ENCODE peak calls at places on chromosomes 5 and 9, in nine cellular contexts. E is heart right ventricle; U is astrocyte of the spinal cord; Z is BJ; D is breast epithelium; L is cardiac fibroblast; T is CD8-positive, alpha-beta T cell; G is upper lobe of left lung; H is cardiac muscle cell. A is an unnamed sample.

GRCh38 chr9:127878001-127878651 is 651 bp upstream of the AK1 start:
- DNase-seq in D (no peak), H (peak; percentile 51), L (no peak), T (no peak), E (no peak), G (no peak), Z (no peak), U (no peak), A (no peak)

GRCh38 chr5:173926359-173926758 is 38.2 kb downstream of the CPEB4 start:
- DNase-seq in U (peak; percentile 45), G (no peak), T (no peak), H (peak; percentile 19), E (peak; percentile 62), D (no peak), Z (no peak), L (peak; percentile 67), A (peak; percentile 62)

GRCh38 chr5:60295423-60295822 is 401.9 kb upstream of the PDE4D start:
- DNase-seq in H (peak; percentile 52), U (peak; percentile 37), Z (no peak), E (peak; percentile 12), D (no peak), T (no peak), G (no peak), L (peak; percentile 3), A (peak; percentile 53)

GRCh38 chr9:7691909-7692308 is 107.7 kb downstream of the DMAC1 start:
- DNase-seq in E (no peak), G (no peak), T (no peak), H (no peak), U (no peak), L (no peak), Z (no peak), D (no peak), A (no peak)

GRCh38 chr5:79143684-79144379 is 32.2 kb downstream of the BHMT start:
- DNase-seq in L (peak; percentile 36), G (no peak), H (peak; percentile 6), T (no peak), Z (no peak), U (peak; percentile 42), E (no peak), D (no peak), A (peak; percentile 69)

GRCh38 chr9:129763235-129763917 is 10.5 kb upstream of the PTGES start:
- DNase-seq in H (peak; percentile 95), L (peak; percentile 82), Z (no peak), T (no peak), D (peak; percentile 78), E (no peak), U (peak; percentile 50), G (peak; percentile 58), A (peak; percentile 94)

GRCh38 chr9:112696461-112696860 is 21.5 kb downstream of the INIP start:
- DNase-seq in E (no peak), D (no peak), Z (no peak), U (no peak), L (no peak), H (no peak), G (no peak), T (no peak), A (no peak)

GRCh38 chr9:15189491-15189890 is 117.5 kb downstream of the TTC39B start:
- DNase-seq in U (no peak), H (no peak), Z (no peak), D (no peak), L (no peak), T (no peak), E (no peak), G (no peak), A (no peak)

GRCh38 chr5:152838241-152838786 is 433.2 kb upstream of the NMUR2 start:
- DNase-seq in Z (no peak), T (no peak), E (peak; percentile 4), H (no peak), G (no peak), U (no peak), L (no peak), D (no peak), A (no peak)
- TF ChIP-seq CTCF in Z (no peak), T (no peak), E (no peak), H (no peak), G (no peak), U (no peak), L (no peak), D (no peak), A (no peak)

GRCh38 chr5:37696190-37697021 is 143.4 kb downstream of the GDNF start:
- DNase-seq in D (no peak), G (no peak), Z (no peak), L (peak; percentile 56), T (no peak), E (no peak), U (peak; percentile 74), H (peak; percentile 37), A (peak; percentile 71)

GRCh38 chr5:37704406-37704805 is 135.4 kb downstream of the GDNF start:
- DNase-seq in T (no peak), E (no peak), G (no peak), L (peak; percentile 27), Z (no peak), U (no peak), H (no peak), D (no peak), A (no peak)

GRCh38 chr5:37703841-37704241 is 136.0 kb downstream of the GDNF start:
- DNase-seq in D (no peak), U (no peak), H (no peak), Z (no peak), T (no peak), L (peak; percentile 73), G (no peak), E (no peak), A (no peak)

DNA sequence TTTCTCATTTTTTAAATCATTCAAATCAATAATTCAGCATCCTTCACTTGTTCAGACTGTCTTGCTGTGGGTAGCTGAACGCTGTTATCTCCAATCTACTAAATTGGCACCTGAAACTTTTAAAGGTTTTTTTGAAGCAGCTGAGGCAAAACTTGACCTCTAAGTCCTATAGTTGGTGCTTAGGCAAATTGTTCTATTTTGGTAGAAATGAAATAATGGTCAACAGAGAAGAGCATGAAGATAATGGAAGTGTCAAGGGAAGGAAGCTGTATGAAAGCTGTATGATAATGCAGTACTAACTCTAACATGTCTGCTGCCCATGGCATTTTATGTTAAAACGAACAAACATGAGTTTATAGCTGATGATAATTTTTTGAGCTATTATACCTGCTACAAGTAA is 138.0 kb downstream of the GDNF start:
- DNase-seq in Z (no peak), E (no peak), U (no peak), D (no peak), T (no peak), H (no peak), L (no peak), G (no peak), A (no peak)
- H3K4me3 ChIP-seq in Z (no peak overlapping the region), E (no peak overlapping the region), U (no peak overlapping the region), D (no peak overlapping the region), T (no peak overlapping the region), H (no peak overlapping the region), L (no peak overlapping the region), G (no peak overlapping the region), A (no peak overlapping the region)

GRCh38 chr5:145906401-145906800 is 30.0 kb upstream of the SH3RF2 start:
- DNase-seq in U (no peak), T (no peak), D (no peak), L (no peak), H (no peak), E (no peak), G (no peak), Z (no peak), A (no peak)

GRCh38 chr5:145903862-145904261 is 31.0 kb upstream of the GRXCR2 start:
- DNase-seq in L (peak; percentile 34), Z (no peak), E (no peak), U (peak; percentile 24), H (peak; percentile 86), T (no peak), G (no peak), D (no peak), A (peak; percentile 38)

GRCh38 chr5:145904743-145905142 is 31.6 kb upstream of the SH3RF2 start:
- DNase-seq in U (no peak), D (no peak), E (no peak), T (no peak), G (no peak), H (no peak), L (no peak), Z (no peak), A (no peak)

GRCh38 chr5:145902421-145902820 is 29.6 kb upstream of the GRXCR2 start:
- DNase-seq in E (no peak), H (no peak), G (no peak), U (no peak), Z (no peak), L (peak; percentile 17), D (no peak), T (no peak), A (no peak)

DNA sequence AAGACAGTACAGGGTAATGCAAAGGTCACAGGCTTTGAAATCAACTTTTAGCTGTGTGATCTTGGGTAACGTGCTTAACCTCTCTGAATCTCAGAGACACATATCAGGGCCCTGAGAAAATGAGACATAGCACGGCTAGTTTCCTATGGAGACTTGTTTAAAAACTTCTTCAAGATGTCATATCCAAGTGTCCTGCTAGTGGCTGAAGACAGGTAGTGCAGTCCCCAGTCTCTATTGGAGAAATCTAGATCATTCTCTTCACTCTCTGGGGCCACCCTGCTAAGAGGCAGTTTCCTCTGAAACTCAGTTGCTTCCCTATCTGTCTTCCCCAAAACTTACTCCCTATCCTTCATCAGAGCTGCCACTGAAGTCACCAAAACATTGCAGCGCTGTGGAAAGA is 30.3 kb upstream of the GRXCR2 start:
- DNase-seq in T (no peak), E (no peak), U (no peak), D (no peak), Z (no peak), H (no peak), L (no peak), G (no peak), A (no peak)
- TF ChIP-seq CTCF in T (no peak), E (no peak), U (peak; percentile 33), D (no peak), Z (peak; percentile 27), H (peak; percentile 32), L (peak; percentile 34), G (peak; percentile 6), A (peak; percentile 23)

DNA sequence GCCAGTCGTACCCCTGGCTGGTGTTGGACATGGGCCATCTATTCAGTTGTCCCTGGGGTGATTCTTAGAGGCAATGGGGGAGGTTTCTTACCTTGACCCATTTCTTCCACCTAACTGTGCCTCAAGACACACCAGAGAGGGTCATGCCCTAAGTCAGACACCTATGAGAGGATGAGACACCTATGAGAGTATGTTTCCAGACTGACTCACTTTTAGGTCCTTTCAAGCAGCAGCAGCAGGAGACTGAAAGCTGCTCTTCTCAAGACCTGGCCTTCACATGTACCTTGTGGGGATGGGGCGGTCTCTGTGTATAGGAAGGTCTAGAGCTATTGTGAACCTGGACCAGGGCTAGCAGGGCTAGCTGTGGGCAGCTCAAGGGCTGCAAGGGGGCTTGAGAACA is 130.1 kb downstream of the TENT4A start:
- DNase-seq in E (no peak), Z (no peak), H (no peak), G (no peak), D (no peak), U (no peak), T (no peak), L (no peak), A (no peak)
- H3K4me3 ChIP-seq in E (no peak overlapping the region), Z (no peak overlapping the region), H (no peak overlapping the region), G (no peak overlapping the region), D (no peak overlapping the region), U (no peak overlapping the region), T (no peak overlapping the region), L (no peak overlapping the region), A (no peak overlapping the region)

DNA sequence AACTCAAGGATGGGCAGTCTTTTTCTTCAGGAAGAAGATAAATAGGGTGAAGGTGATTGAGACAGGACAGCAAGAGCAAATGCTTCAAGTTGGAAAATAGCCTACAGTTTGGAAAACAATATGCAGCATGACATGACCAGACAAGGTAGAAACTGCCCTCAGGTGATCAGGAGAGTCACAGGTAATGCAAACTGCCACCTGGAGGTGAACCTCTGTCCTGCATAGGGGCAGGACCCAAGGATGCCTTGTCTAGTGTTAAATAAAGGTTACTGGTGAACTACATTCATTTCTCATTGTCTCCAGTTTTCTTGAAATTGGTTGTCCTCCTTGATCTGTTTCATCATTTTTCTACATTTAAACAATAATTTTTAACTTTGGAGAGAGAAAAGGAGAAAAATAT is 232.1 kb downstream of the SEMA5A start:
- DNase-seq in L (no peak), Z (no peak), D (no peak), H (no peak), T (no peak), E (no peak), G (no peak), U (no peak), A (no peak)
- TF ChIP-seq CTCF in L (no peak), Z (no peak), D (no peak), H (no peak), T (no peak), E (no peak), G (no peak), U (no peak), A (no peak)